ENCODE peak calls at places on chromosomes 16 and 17, in five cellular contexts. O is tibial artery; D is left ventricle myocardium inferior; P is colonic mucosa; M is naive thymus-derived CD4-positive, alpha-beta T cell. X is an unnamed sample.

GRCh38 chr17:37050905-37051304 is 102.2 kb downstream of the AATF start:
- DNase-seq in O (no peak), D (no peak), P (no peak), M (no peak), X (no peak)

GRCh38 chr17:38749222-38750043 is 1.3 kb upstream of the PCGF2 start:
- DNase-seq in O (peak; percentile 92), D (peak; percentile 92), P (peak; percentile 93), M (peak; percentile 44), X (no peak)

GRCh38 chr17:41844971-41845370 is 7.3 kb downstream of the KLHL10 start:
- DNase-seq in O (no peak), D (no peak), P (no peak), M (no peak), X (no peak)

GRCh38 chr17:68288804-68289203 is 2.1 kb downstream of the SLC16A6 start:
- DNase-seq in O (no peak), D (no peak), P (no peak), M (no peak), X (peak; percentile 78)

GRCh38 chr16:62190426-62190825 is 154.2 kb upstream of the CDH8 start:
- DNase-seq in O (no peak), D (no peak), P (no peak), M (no peak), X (peak; percentile 27)

GRCh38 chr17:59796785-59797205 is 89.3 kb downstream of the VMP1 start:
- DNase-seq in O (no peak), D (no peak), P (no peak), M (no peak), X (no peak)

GRCh38 chr17:71764507-71764906 is 356.3 kb upstream of the SOX9 start:
- DNase-seq in O (no peak), D (no peak), P (peak; percentile 30), M (no peak), X (peak; percentile 37)

GRCh38 chr17:12046786-12047185 is 26.1 kb downstream of the MAP2K4 start:
- DNase-seq in O (no peak), D (no peak), P (no peak), M (no peak), X (no peak)

GRCh38 chr16:14475370-14476139 is 154.5 kb downstream of the PARN start:
- DNase-seq in O (no peak), D (no peak), P (no peak), M (no peak), X (no peak)

GRCh38 chr17:66339563-66339962 is 37.1 kb downstream of the PRKCA start:
- DNase-seq in O (no peak), D (no peak), P (no peak), M (no peak), X (no peak)
- H3K4me1 ChIP-seq in O (peaks cover 7% of the 10 kb centered on the region), D (peaks cover 30% of the 10 kb centered on the region), P (no peaks in the 10 kb centered on the region), M (peaks cover 6% of the 10 kb centered on the region), X (no peaks in the 10 kb centered on the region)

DNA sequence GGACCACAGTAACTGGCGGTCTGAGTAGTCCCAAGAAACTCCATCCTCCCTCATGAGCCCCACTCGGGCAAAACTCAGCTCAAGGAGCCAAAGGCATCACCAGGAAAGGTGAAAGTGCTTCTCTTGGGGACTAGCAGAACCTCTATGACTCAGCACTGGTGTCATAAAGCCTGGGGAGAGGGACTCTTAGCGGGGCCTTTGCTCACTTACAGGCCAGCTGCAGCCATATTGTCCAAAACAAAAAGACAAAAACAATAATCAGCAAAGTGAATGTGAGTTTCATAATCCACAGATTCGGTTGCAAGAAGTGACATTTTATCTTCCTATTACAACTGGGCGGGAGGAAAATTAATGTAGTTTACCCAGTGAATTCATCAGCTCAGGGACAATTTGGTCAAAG is at the start of gene TEKT5:
- DNase-seq in O (no peak), D (no peak), P (no peak), M (no peak), X (no peak)
- H3K4me1 ChIP-seq in O (no peaks in the 10 kb centered on the region), D (no peaks in the 10 kb centered on the region), P (no peaks in the 10 kb centered on the region), M (no peaks in the 10 kb centered on the region), X (no peaks in the 10 kb centered on the region)

GRCh38 chr16:81632392-81633146 is 146.5 kb upstream of the PLCG2 start:
- DNase-seq in O (peak; percentile 72), D (no peak), P (peak; percentile 37), M (peak; percentile 73), X (no peak)
- H3K4me1 ChIP-seq in O (no peaks in the 10 kb centered on the region), D (peaks cover 6% of the 10 kb centered on the region), P (no peaks in the 10 kb centered on the region), M (peaks cover 20% of the 10 kb centered on the region), X (no peaks in the 10 kb centered on the region)

GRCh38 chr17:50048146-50048720 is 7.7 kb upstream of the ITGA3 start:
- DNase-seq in O (peak; percentile 13), D (no peak), P (no peak), M (no peak), X (no peak)
- H3K4me1 ChIP-seq in O (peaks cover 24% of the 10 kb centered on the region), D (peaks cover 39% of the 10 kb centered on the region), P (peaks cover 6% of the 10 kb centered on the region), M (no peaks in the 10 kb centered on the region), X (peaks cover 22% of the 10 kb centered on the region)

DNA sequence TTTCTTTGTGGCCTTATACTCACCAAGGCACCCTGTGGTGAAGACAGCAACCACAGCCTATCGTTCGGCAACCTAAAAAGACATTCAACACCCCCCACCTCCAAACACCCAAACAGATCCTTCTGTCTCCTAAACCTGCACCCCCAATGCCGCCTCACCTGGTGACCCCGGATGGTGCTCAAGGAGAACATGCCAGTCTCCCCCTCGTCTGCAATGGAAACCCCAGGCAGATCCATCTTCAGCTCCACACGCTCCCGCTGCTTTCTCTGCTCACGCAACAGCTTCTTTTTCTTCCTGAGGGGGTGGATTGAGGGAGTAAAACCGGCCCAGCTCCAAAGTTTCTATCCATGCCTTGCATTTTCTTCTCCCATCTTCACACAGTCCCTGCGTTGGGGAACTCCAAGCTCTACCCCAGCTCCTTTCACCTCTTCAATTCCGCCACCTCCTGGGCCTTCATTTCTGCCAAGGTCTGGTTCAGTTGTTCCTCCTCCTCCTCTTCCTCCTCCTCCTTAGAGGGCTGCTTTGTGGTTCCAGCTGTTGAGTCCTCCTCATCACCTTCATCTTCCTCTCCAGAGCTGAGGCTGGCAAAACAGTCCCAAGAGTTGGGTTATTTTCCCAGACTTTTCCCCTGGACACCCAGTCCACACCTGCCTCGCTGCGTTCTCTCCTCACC is 3.4 kb upstream of the PSMC5 start:
- DNase-seq in O (no peak), D (no peak), P (no peak), M (no peak), X (no peak)
- H3K4me1 ChIP-seq in O (peaks cover 15% of the 10 kb centered on the region), D (peaks cover 49% of the 10 kb centered on the region), P (peaks cover 12% of the 10 kb centered on the region), M (peaks cover 21% of the 10 kb centered on the region), X (peaks cover 21% of the 10 kb centered on the region)